ENCODE peak calls at places on chromosomes 7 and 10, in nine cellular contexts. X is IMR-90; E is mucosa of gallbladder; L is HS-5; V is H7; O is NCI-H510A treated with DMSO at 0.1 percent for 48 hours; B is activated CD4-positive, alpha-beta T cell treated with anti-CD3 and anti-CD28 coated beads, Interleukin-2, amount 10 ng/mL, durations not matched to agents 7 days and 5 days; T is NCI-H1092 treated with DMSO at 0.1 percent for 48 hours; P is activated T-cell treated with anti-CD3 and anti-CD28 coated beads, Interleukin-2, amount 50 U/mL, for 72 hours. I is an unnamed sample.

GRCh38 chr10:10726101-10726500 is 291.6 kb upstream of the CELF2 start:
- DNase-seq in L (no peak), V (no peak), E (no peak), B (no peak), T (no peak), X (no peak), P (no peak), O (no peak), I (no peak)

GRCh38 chr7:127920787-127921438 is 110.3 kb downstream of the LRRC4 start:
- DNase-seq in L (no peak), E (no peak), P (no peak), B (no peak), O (no peak), X (peak), T (no peak), V (no peak), I (no peak)

GRCh38 chr7:36181668-36182067 is 28.6 kb downstream of the EEPD1 start:
- DNase-seq in O (no peak), P (no peak), B (no peak), X (no peak), E (no peak), V (no peak), L (no peak), T (no peak), I (no peak)

GRCh38 chr10:93947524-93947923 is 46.2 kb upstream of the PLCE1 start:
- DNase-seq in T (no peak), B (no peak), P (no peak), E (no peak), X (peak), L (no peak), V (no peak), O (no peak), I (no peak)

GRCh38 chr7:69431626-69432025 is 166.6 kb upstream of the AUTS2 start:
- DNase-seq in E (no peak), P (no peak), L (no peak), X (no peak), O (no peak), B (no peak), T (no peak), V (no peak), I (no peak)

GRCh38 chr10:106043833-106044232 is 1120.7 kb downstream of the SORCS1 start:
- DNase-seq in O (no peak), B (no peak), P (no peak), X (peak), V (no peak), T (no peak), L (peak), E (no peak), I (no peak)

GRCh38 chr7:2730846-2731770 is 43.1 kb downstream of the AMZ1 start:
- DNase-seq in X (no peak), T (no peak), E (no peak), L (no peak), P (no peak), O (no peak), V (peak), B (no peak), I (no peak)

GRCh38 chr10:60235001-60235400 is 154.7 kb downstream of the ANK3 start:
- DNase-seq in V (no peak), P (no peak), E (no peak), T (no peak), X (peak), L (no peak), B (no peak), O (no peak), I (no peak)

GRCh38 chr10:116753759-116754158 is 11.4 kb upstream of the HSPA12A start:
- DNase-seq in V (no peak), O (no peak), E (no peak), B (no peak), T (no peak), P (no peak), X (peak), L (no peak), I (no peak)

GRCh38 chr10:47264797-47265281 is 35.2 kb upstream of the GDF10 start:
- DNase-seq in E (no peak), B (peak), X (no peak), V (no peak), T (no peak), O (no peak), L (no peak), P (peak), I (peak)

GRCh38 chr10:93999401-93999851 is 5.7 kb downstream of the PLCE1 start:
- DNase-seq in X (peak), P (no peak), O (no peak), T (no peak), L (no peak), E (peak), B (no peak), V (peak), I (no peak)

GRCh38 chr10:58241346-58241745 is 26.3 kb downstream of the IPMK start:
- DNase-seq in E (no peak), X (peak), O (no peak), L (no peak), V (no peak), P (no peak), T (no peak), B (no peak), I (no peak)

GRCh38 chr10:99551158-99551557 is 18.4 kb downstream of the NKX2-3 start:
- DNase-seq in X (peak), T (peak), V (no peak), B (no peak), O (peak), L (peak), P (no peak), E (no peak), I (no peak)

GRCh38 chr7:29723599-29723998 is 82.7 kb upstream of the WIPF3 start:
- DNase-seq in X (peak), O (no peak), V (no peak), E (no peak), L (no peak), T (no peak), B (no peak), P (no peak), I (no peak)

GRCh38 chr10:117615649-117616048 is 73.1 kb downstream of the EMX2 start:
- DNase-seq in L (no peak), X (no peak), V (no peak), E (no peak), T (no peak), B (no peak), O (no peak), P (no peak), I (no peak)

I was measured in activated naive CD4-positive, alpha-beta T cell.